ENCODE peak calls at places on chromosomes 7 and 10, in ten cellular contexts. P, E, O, L, U, M, R, N, G and V are unnamed samples.

GRCh38 chr10:29982997-29983648 is 76.3 kb downstream of the JCAD start:
- DNase-seq in P (no peak), E (no peak), O (no peak), L (no peak), U (no peak), M (no peak), R (no peak), N (no peak), G (no peak), V (no peak)

GRCh38 chr7:105565190-105565589 is 16.1 kb downstream of the EFCAB10 start:
- DNase-seq in P (no peak), E (no peak), O (no peak), L (no peak), U (no peak), M (no peak), R (no peak), N (no peak), G (no peak), V (no peak)

GRCh38 chr7:7352845-7353244 is 170.5 kb downstream of the C1GALT1 start:
- DNase-seq in P (no peak), E (no peak), O (no peak), L (peak), U (no peak), M (no peak), R (no peak), N (no peak), G (no peak), V (peak)

GRCh38 chr7:33325754-33326484 is 196.6 kb downstream of the BBS9 start:
- DNase-seq in P (no peak), E (no peak), O (no peak), L (no peak), U (no peak), M (no peak), R (no peak), N (no peak), G (no peak), V (no peak)

GRCh38 chr10:85319150-85319549 is 990.8 kb downstream of the CCSER2 start:
- DNase-seq in P (no peak), E (no peak), O (no peak), L (peak), U (no peak), M (no peak), R (no peak), N (no peak), G (no peak), V (no peak)

GRCh38 chr7:101779267-101779666 is 38.2 kb upstream of the CUX1 start:
- DNase-seq in P (no peak), E (no peak), O (no peak), L (no peak), U (no peak), M (no peak), R (no peak), N (no peak), G (no peak), V (no peak)

GRCh38 chr7:140723002-140723401 is 26.5 kb downstream of the NDUFB2 start:
- DNase-seq in P (no peak), E (no peak), O (no peak), L (no peak), U (no peak), M (no peak), R (no peak), N (no peak), G (no peak), V (no peak)

GRCh38 chr7:122987463-122987862 is 8.0 kb downstream of the TAS2R16 start:
- DNase-seq in P (no peak), E (no peak), O (no peak), L (no peak), U (no peak), M (no peak), R (no peak), N (no peak), G (no peak), V (no peak)

GRCh38 chr7:30472771-30473392 is 5.7 kb downstream of the NOD1 start:
- DNase-seq in P (peak), E (no peak), O (no peak), L (no peak), U (no peak), M (no peak), R (no peak), N (peak), G (no peak), V (peak)

GRCh38 chr7:45224832-45225231 is 67.2 kb downstream of the RAMP3 start:
- DNase-seq in P (no peak), E (no peak), O (no peak), L (no peak), U (no peak), M (no peak), R (no peak), N (no peak), G (no peak), V (no peak)

GRCh38 chr7:7562736-7563135 is 3.9 kb upstream of the MIOS start:
- DNase-seq in P (no peak), E (no peak), O (no peak), L (no peak), U (no peak), M (no peak), R (no peak), N (no peak), G (peak), V (peak)

GRCh38 chr10:110354322-110354766 is 49.6 kb upstream of the SMNDC1 start:
- DNase-seq in P (peak), E (peak), O (peak), L (peak), U (peak), M (peak), R (peak), N (peak), G (peak), V (peak)

GRCh38 chr10:9254353-9254752 is 1199.9 kb downstream of the GATA3 start:
- DNase-seq in P (peak), E (no peak), O (no peak), L (no peak), U (no peak), M (no peak), R (no peak), N (no peak), G (peak), V (peak)

GRCh38 chr7:1447551-1448244 is 11.6 kb downstream of the MICALL2 start:
- DNase-seq in P (peak), E (peak), O (no peak), L (no peak), U (no peak), M (no peak), R (no peak), N (no peak), G (peak), V (peak)

GRCh38 chr7:124413029-124413428 is 352.6 kb downstream of the GPR37 start:
- DNase-seq in P (no peak), E (no peak), O (no peak), L (no peak), U (no peak), M (no peak), R (no peak), N (no peak), G (no peak), V (no peak)

GRCh38 chr7:83925860-83926259 is 268.7 kb downstream of the SEMA3A start:
- DNase-seq in P (no peak), E (no peak), O (no peak), L (no peak), U (no peak), M (no peak), R (no peak), N (no peak), G (no peak), V (no peak)

GRCh38 chr10:16408379-16408778 is 28.4 kb upstream of the PTER start:
- DNase-seq in P (no peak), E (no peak), O (no peak), L (no peak), U (no peak), M (no peak), R (no peak), N (no peak), G (no peak), V (no peak)

GRCh38 chr7:4650471-4651047 is 31.5 kb upstream of the FOXK1 start:
- DNase-seq in P (peak), E (no peak), O (no peak), L (no peak), U (no peak), M (no peak), R (no peak), N (no peak), G (no peak), V (peak)

GRCh38 chr7:70349819-70350218 is 751.5 kb downstream of the AUTS2 start:
- DNase-seq in P (no peak), E (no peak), O (no peak), L (no peak), U (no peak), M (no peak), R (no peak), N (no peak), G (no peak), V (no peak)

GRCh38 chr10:68099736-68100135 is 9.6 kb upstream of the MYPN start:
- DNase-seq in P (peak), E (no peak), O (no peak), L (no peak), U (no peak), M (no peak), R (no peak), N (no peak), G (no peak), V (peak)

GRCh38 chr7:122166708-122167107 is 22.7 kb upstream of the AASS start:
- DNase-seq in P (peak), E (no peak), O (no peak), L (no peak), U (no peak), M (no peak), R (no peak), N (no peak), G (no peak), V (peak)